ENCODE peak calls at places on chromosomes 2 and 18, in five cellular contexts. One of them, this sample, is unnamed.

GRCh38 chr2:393711-394696 is 106.1 kb upstream of the ALKAL2 start:
- DNase-seq in iPS DF 6.9: no peak
- DNase-seq in RWPE2: peak
- DNase-seq in naive thymus-derived CD4-positive, alpha-beta T cell: peak
- DNase-seq in hepatocyte: peak
- DNase-seq in this sample: no peak

GRCh38 chr18:24868760-24869237 is 408.4 kb downstream of the HRH4 start:
- DNase-seq in iPS DF 6.9: no peak
- DNase-seq in RWPE2: no peak
- DNase-seq in naive thymus-derived CD4-positive, alpha-beta T cell: no peak
- DNase-seq in hepatocyte: peak
- DNase-seq in this sample: no peak

GRCh38 chr2:69223759-69224494 is 163.1 kb downstream of the GFPT1 start:
- DNase-seq in iPS DF 6.9: no peak
- DNase-seq in RWPE2: no peak
- DNase-seq in naive thymus-derived CD4-positive, alpha-beta T cell: no peak
- DNase-seq in hepatocyte: no peak
- DNase-seq in this sample: no peak

GRCh38 chr2:230691005-230691647 is 21.5 kb upstream of the CAB39 start:
- DNase-seq in iPS DF 6.9: peak
- DNase-seq in RWPE2: peak
- DNase-seq in naive thymus-derived CD4-positive, alpha-beta T cell: no peak
- DNase-seq in hepatocyte: peak
- DNase-seq in this sample: no peak

GRCh38 chr2:84959494-84960156 is 11.3 kb upstream of the KCMF1 start:
- DNase-seq in iPS DF 6.9: peak
- DNase-seq in RWPE2: no peak
- DNase-seq in naive thymus-derived CD4-positive, alpha-beta T cell: no peak
- DNase-seq in hepatocyte: no peak
- DNase-seq in this sample: no peak

GRCh38 chr2:118443596-118443995 is 355.3 kb downstream of the INSIG2 start:
- DNase-seq in iPS DF 6.9: no peak
- DNase-seq in RWPE2: no peak
- DNase-seq in naive thymus-derived CD4-positive, alpha-beta T cell: no peak
- DNase-seq in hepatocyte: no peak
- DNase-seq in this sample: no peak

GRCh38 chr18:63130176-63130575 is 189.4 kb downstream of the BCL2 start:
- DNase-seq in iPS DF 6.9: no peak
- DNase-seq in RWPE2: no peak
- DNase-seq in naive thymus-derived CD4-positive, alpha-beta T cell: no peak
- DNase-seq in hepatocyte: no peak
- DNase-seq in this sample: no peak

GRCh38 chr18:6747646-6748045 is 18.1 kb downstream of the ARHGAP28 start:
- DNase-seq in iPS DF 6.9: no peak
- DNase-seq in RWPE2: no peak
- DNase-seq in naive thymus-derived CD4-positive, alpha-beta T cell: no peak
- DNase-seq in hepatocyte: no peak
- DNase-seq in this sample: no peak

GRCh38 chr2:50469784-50470183 is 562.1 kb downstream of the NRXN1 start:
- DNase-seq in iPS DF 6.9: no peak
- DNase-seq in RWPE2: no peak
- DNase-seq in naive thymus-derived CD4-positive, alpha-beta T cell: no peak
- DNase-seq in hepatocyte: no peak
- DNase-seq in this sample: no peak

GRCh38 chr2:178522950-178523595 is 42.8 kb downstream of the PLEKHA3 start:
- DNase-seq in iPS DF 6.9: peak
- DNase-seq in RWPE2: peak
- DNase-seq in naive thymus-derived CD4-positive, alpha-beta T cell: peak
- DNase-seq in hepatocyte: peak
- DNase-seq in this sample: peak

GRCh38 chr18:79918089-79919011 is 33.1 kb downstream of the SLC66A2 start:
- DNase-seq in iPS DF 6.9: no peak
- DNase-seq in RWPE2: peak
- DNase-seq in naive thymus-derived CD4-positive, alpha-beta T cell: no peak
- DNase-seq in hepatocyte: no peak
- DNase-seq in this sample: peak

GRCh38 chr2:53129851-53130250 is 637.8 kb upstream of the CHAC2 start:
- DNase-seq in iPS DF 6.9: no peak
- DNase-seq in RWPE2: no peak
- DNase-seq in naive thymus-derived CD4-positive, alpha-beta T cell: no peak
- DNase-seq in hepatocyte: no peak
- DNase-seq in this sample: no peak

GRCh38 chr2:117858892-117859531 is 44.5 kb downstream of the DDX18 start:
- DNase-seq in iPS DF 6.9: no peak
- DNase-seq in RWPE2: no peak
- DNase-seq in naive thymus-derived CD4-positive, alpha-beta T cell: no peak
- DNase-seq in hepatocyte: no peak
- DNase-seq in this sample: peak

GRCh38 chr2:190875881-190876280 is 4.7 kb upstream of the GLS start:
- DNase-seq in iPS DF 6.9: no peak
- DNase-seq in RWPE2: no peak
- DNase-seq in naive thymus-derived CD4-positive, alpha-beta T cell: peak
- DNase-seq in hepatocyte: no peak
- DNase-seq in this sample: no peak

GRCh38 chr18:46174317-46175039 is 70.3 kb downstream of the HAUS1 start:
- DNase-seq in iPS DF 6.9: no peak
- DNase-seq in RWPE2: no peak
- DNase-seq in naive thymus-derived CD4-positive, alpha-beta T cell: peak
- DNase-seq in hepatocyte: peak
- DNase-seq in this sample: peak

GRCh38 chr2:88545118-88545517 is 82.1 kb downstream of the EIF2AK3 start:
- DNase-seq in iPS DF 6.9: no peak
- DNase-seq in RWPE2: no peak
- DNase-seq in naive thymus-derived CD4-positive, alpha-beta T cell: no peak
- DNase-seq in hepatocyte: no peak
- DNase-seq in this sample: no peak

GRCh38 chr2:217889656-217890055 is 113.1 kb downstream of the TNS1 start:
- DNase-seq in iPS DF 6.9: no peak
- DNase-seq in RWPE2: no peak
- DNase-seq in naive thymus-derived CD4-positive, alpha-beta T cell: no peak
- DNase-seq in hepatocyte: no peak
- DNase-seq in this sample: no peak

GRCh38 chr2:3712841-3713503 is 9.6 kb downstream of the DCDC2C start:
- DNase-seq in iPS DF 6.9: no peak
- DNase-seq in RWPE2: no peak
- DNase-seq in naive thymus-derived CD4-positive, alpha-beta T cell: no peak
- DNase-seq in hepatocyte: no peak
- DNase-seq in this sample: no peak

GRCh38 chr2:31193066-31193396 is 24.3 kb downstream of the CAPN14 start:
- DNase-seq in iPS DF 6.9: no peak
- DNase-seq in RWPE2: no peak
- DNase-seq in naive thymus-derived CD4-positive, alpha-beta T cell: no peak
- DNase-seq in hepatocyte: no peak
- DNase-seq in this sample: no peak

GRCh38 chr2:204282081-204282480 is 263.2 kb upstream of the PARD3B start:
- DNase-seq in iPS DF 6.9: no peak
- DNase-seq in RWPE2: no peak
- DNase-seq in naive thymus-derived CD4-positive, alpha-beta T cell: no peak
- DNase-seq in hepatocyte: no peak
- DNase-seq in this sample: no peak

GRCh38 chr2:33236457-33236856 is 240.0 kb upstream of the RASGRP3 start:
- DNase-seq in iPS DF 6.9: no peak
- DNase-seq in RWPE2: no peak
- DNase-seq in naive thymus-derived CD4-positive, alpha-beta T cell: no peak
- DNase-seq in hepatocyte: no peak
- DNase-seq in this sample: no peak

GRCh38 chr2:122300758-122301157 is 545.3 kb downstream of the TSN start:
- DNase-seq in iPS DF 6.9: no peak
- DNase-seq in RWPE2: no peak
- DNase-seq in naive thymus-derived CD4-positive, alpha-beta T cell: no peak
- DNase-seq in hepatocyte: no peak
- DNase-seq in this sample: no peak

GRCh38 chr2:182949572-182950189 is 83.2 kb upstream of the FRZB start:
- DNase-seq in iPS DF 6.9: no peak
- DNase-seq in RWPE2: no peak
- DNase-seq in naive thymus-derived CD4-positive, alpha-beta T cell: no peak
- DNase-seq in hepatocyte: peak
- DNase-seq in this sample: no peak

DNA sequence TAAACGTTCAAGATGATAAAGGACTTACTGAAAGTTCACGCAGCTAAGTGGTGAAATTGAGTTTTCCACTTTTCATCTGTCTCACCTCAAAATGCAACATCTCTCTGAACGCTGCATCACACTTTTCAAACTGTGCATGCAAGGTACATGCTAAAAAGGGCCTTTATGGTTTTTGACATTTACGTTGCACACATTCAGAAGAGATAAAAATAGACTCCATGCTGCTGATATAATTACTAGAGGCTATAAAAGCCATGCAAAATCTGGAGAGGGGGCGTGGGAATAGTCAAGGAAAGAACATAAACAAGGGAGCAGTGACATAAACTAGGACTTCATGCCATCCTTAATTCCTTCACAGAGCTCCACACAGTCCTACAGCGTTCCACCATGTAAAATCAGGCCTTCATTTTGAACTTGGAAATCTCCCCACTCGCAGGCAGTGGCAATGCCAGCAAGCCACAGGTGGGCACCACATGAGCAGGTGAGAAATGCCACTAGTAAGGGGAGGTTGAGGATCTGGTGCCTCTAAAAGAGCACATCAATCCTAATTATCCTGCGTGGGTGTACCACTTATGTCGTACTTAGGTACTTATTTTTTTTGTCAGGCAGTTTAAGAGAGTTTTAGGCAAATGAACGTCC is 71.4 kb downstream of the ZEB2 start:
- DNase-seq in iPS DF 6.9: no peak
- DNase-seq in RWPE2: no peak
- DNase-seq in naive thymus-derived CD4-positive, alpha-beta T cell: no peak
- DNase-seq in hepatocyte: no peak
- DNase-seq in this sample: no peak
- H3K4me3 ChIP-seq in iPS DF 6.9: no peak
- H3K4me3 ChIP-seq in RWPE2: no peak
- H3K4me3 ChIP-seq in naive thymus-derived CD4-positive, alpha-beta T cell: no peak
- H3K4me3 ChIP-seq in hepatocyte: no peak
- H3K4me3 ChIP-seq in this sample: peak

GRCh38 chr2:9309147-9309546 is 102.5 kb downstream of the ASAP2 start:
- DNase-seq in iPS DF 6.9: no peak
- DNase-seq in RWPE2: no peak
- DNase-seq in naive thymus-derived CD4-positive, alpha-beta T cell: no peak
- DNase-seq in hepatocyte: no peak
- DNase-seq in this sample: no peak
- H3K27ac ChIP-seq in iPS DF 6.9: no peak
- H3K27ac ChIP-seq in RWPE2: peak
- H3K27ac ChIP-seq in naive thymus-derived CD4-positive, alpha-beta T cell: no peak
- H3K27ac ChIP-seq in hepatocyte: no peak
- H3K27ac ChIP-seq in this sample: no peak

GRCh38 chr2:56292966-56293365 is 109.2 kb downstream of the CCDC85A start:
- DNase-seq in iPS DF 6.9: no peak
- DNase-seq in RWPE2: no peak
- DNase-seq in naive thymus-derived CD4-positive, alpha-beta T cell: no peak
- DNase-seq in hepatocyte: no peak
- DNase-seq in this sample: no peak
- H3K4me3 ChIP-seq in iPS DF 6.9: no peak
- H3K4me3 ChIP-seq in RWPE2: no peak
- H3K4me3 ChIP-seq in naive thymus-derived CD4-positive, alpha-beta T cell: no peak
- H3K4me3 ChIP-seq in hepatocyte: no peak
- H3K4me3 ChIP-seq in this sample: no peak

GRCh38 chr2:43075054-43075593 is 151.3 kb downstream of the ZFP36L2 start:
- DNase-seq in iPS DF 6.9: no peak
- DNase-seq in RWPE2: no peak
- DNase-seq in naive thymus-derived CD4-positive, alpha-beta T cell: no peak
- DNase-seq in hepatocyte: peak
- DNase-seq in this sample: no peak

GRCh38 chr2:43074592-43075053 is 151.8 kb downstream of the ZFP36L2 start:
- DNase-seq in iPS DF 6.9: no peak
- DNase-seq in RWPE2: no peak
- DNase-seq in naive thymus-derived CD4-positive, alpha-beta T cell: no peak
- DNase-seq in hepatocyte: no peak
- DNase-seq in this sample: no peak

GRCh38 chr2:43077876-43078275 is 148.5 kb downstream of the ZFP36L2 start:
- DNase-seq in iPS DF 6.9: no peak
- DNase-seq in RWPE2: no peak
- DNase-seq in naive thymus-derived CD4-positive, alpha-beta T cell: no peak
- DNase-seq in hepatocyte: no peak
- DNase-seq in this sample: no peak

GRCh38 chr2:43076676-43077075 is 149.7 kb downstream of the ZFP36L2 start:
- DNase-seq in iPS DF 6.9: no peak
- DNase-seq in RWPE2: no peak
- DNase-seq in naive thymus-derived CD4-positive, alpha-beta T cell: no peak
- DNase-seq in hepatocyte: no peak
- DNase-seq in this sample: no peak

GRCh38 chr2:43075906-43076585 is 150.4 kb downstream of the ZFP36L2 start:
- DNase-seq in iPS DF 6.9: no peak
- DNase-seq in RWPE2: no peak
- DNase-seq in naive thymus-derived CD4-positive, alpha-beta T cell: no peak
- DNase-seq in hepatocyte: no peak
- DNase-seq in this sample: no peak
- H3K27ac ChIP-seq in iPS DF 6.9: no peak
- H3K27ac ChIP-seq in RWPE2: peak
- H3K27ac ChIP-seq in naive thymus-derived CD4-positive, alpha-beta T cell: no peak
- H3K27ac ChIP-seq in hepatocyte: peak
- H3K27ac ChIP-seq in this sample: peak